ENCODE peak calls at places on chromosome 14, in five cellular contexts. T, A, K, N and R are unnamed samples.

GRCh38 chr14:60658116-60658515 is 8.8 kb upstream of the SIX1 start:
- DNase-seq in T (no peak), A (no peak), K (no peak), N (no peak), R (no peak)

GRCh38 chr14:21102472-21103164 is 1.8 kb downstream of the TMEM253 start:
- DNase-seq in T (no peak), A (no peak), K (no peak), N (no peak), R (no peak)

GRCh38 chr14:105797546-105797945 is 271.2 kb downstream of the TMEM121 start:
- DNase-seq in T (no peak), A (no peak), K (no peak), N (no peak), R (no peak)

GRCh38 chr14:54784060-54784459 is 118.6 kb downstream of the GCH1 start:
- DNase-seq in T (no peak), A (no peak), K (no peak), N (peak), R (no peak)

GRCh38 chr14:31070431-31070830 is 44.3 kb upstream of the STRN3 start:
- DNase-seq in T (peak), A (peak), K (no peak), N (no peak), R (peak)

GRCh38 chr14:64654072-64654899 is 49.9 kb upstream of the PLEKHG3 start:
- DNase-seq in T (peak), A (peak), K (no peak), N (no peak), R (peak)

GRCh38 chr14:97638864-97639263 is 841.7 kb downstream of the VRK1 start:
- DNase-seq in T (peak), A (no peak), K (no peak), N (no peak), R (no peak)

GRCh38 chr14:24427537-24428508 is 1.6 kb downstream of the CBLN3 start:
- DNase-seq in T (no peak), A (no peak), K (peak), N (no peak), R (no peak)

GRCh38 chr14:31930493-31931225 is 146.4 kb upstream of the ARHGAP5 start:
- DNase-seq in T (peak), A (peak), K (no peak), N (no peak), R (peak)

GRCh38 chr14:105305350-105305749 is 4.5 kb upstream of the BRF1 start:
- DNase-seq in T (no peak), A (no peak), K (no peak), N (no peak), R (no peak)

GRCh38 chr14:76917158-76917596 is 91.0 kb downstream of the LRRC74A start:
- DNase-seq in T (peak), A (peak), K (no peak), N (no peak), R (peak)

GRCh38 chr14:34713122-34713680 is 1.2 kb downstream of the CFL2 start:
- DNase-seq in T (no peak), A (no peak), K (no peak), N (no peak), R (no peak)

GRCh38 chr14:34711808-34712712 is 2.3 kb downstream of the CFL2 start:
- DNase-seq in T (no peak), A (peak), K (no peak), N (no peak), R (no peak)

GRCh38 chr14:34711169-34711568 is 3.2 kb downstream of the CFL2 start:
- DNase-seq in T (peak), A (peak), K (no peak), N (peak), R (peak)

GRCh38 chr14:34710006-34710405 is 4.4 kb downstream of the CFL2 start:
- DNase-seq in T (no peak), A (no peak), K (no peak), N (no peak), R (no peak)

DNA sequence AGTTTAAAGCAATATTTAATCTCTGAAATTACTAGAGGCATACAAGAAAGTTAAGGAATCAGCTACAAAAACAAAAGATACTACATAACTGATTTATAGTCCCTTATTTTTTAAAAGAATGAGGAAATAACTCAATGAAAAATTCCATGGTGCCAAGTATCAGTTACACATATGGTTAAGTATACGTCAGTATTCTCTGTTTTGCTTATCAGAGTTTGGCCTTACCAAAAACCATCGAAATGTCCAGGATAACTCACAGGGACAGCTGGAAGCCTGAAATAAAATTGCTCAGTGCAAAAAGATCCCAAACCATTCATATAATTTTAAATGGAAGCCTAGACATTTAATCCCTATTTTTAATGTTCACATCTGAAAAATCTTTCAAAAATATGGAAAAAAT is 3.6 kb downstream of the CFL2 start:
- DNase-seq in T (no peak), A (peak), K (no peak), N (no peak), R (peak)
- H3K4me3 ChIP-seq in T (no peak), A (no peak), K (no peak), N (peak), R (no peak)

GRCh38 chr14:103604620-103605019 is 24.4 kb upstream of the KLC1 start:
- DNase-seq in T (no peak), A (no peak), K (no peak), N (no peak), R (no peak)

GRCh38 chr14:103607822-103608221 is 21.2 kb upstream of the KLC1 start:
- DNase-seq in T (no peak), A (no peak), K (no peak), N (no peak), R (no peak)

GRCh38 chr14:103611215-103611614 is 17.8 kb upstream of the KLC1 start:
- DNase-seq in T (no peak), A (no peak), K (no peak), N (no peak), R (no peak)

GRCh38 chr14:103607039-103607668 is 21.9 kb upstream of the KLC1 start:
- DNase-seq in T (peak), A (peak), K (peak), N (peak), R (peak)
- TF ChIP-seq CTCF in T (no peak), A (peak), K (peak), N (peak), R (peak)

GRCh38 chr14:86527312-86527711 is 997.4 kb downstream of the FLRT2 start:
- DNase-seq in T (peak), A (no peak), K (no peak), N (no peak), R (no peak)

GRCh38 chr14:86533834-86534233 is 1003.9 kb downstream of the FLRT2 start:
- DNase-seq in T (no peak), A (no peak), K (no peak), N (no peak), R (no peak)

GRCh38 chr14:86530457-86530856 is 1000.5 kb downstream of the FLRT2 start:
- DNase-seq in T (no peak), A (no peak), K (no peak), N (no peak), R (no peak)

DNA sequence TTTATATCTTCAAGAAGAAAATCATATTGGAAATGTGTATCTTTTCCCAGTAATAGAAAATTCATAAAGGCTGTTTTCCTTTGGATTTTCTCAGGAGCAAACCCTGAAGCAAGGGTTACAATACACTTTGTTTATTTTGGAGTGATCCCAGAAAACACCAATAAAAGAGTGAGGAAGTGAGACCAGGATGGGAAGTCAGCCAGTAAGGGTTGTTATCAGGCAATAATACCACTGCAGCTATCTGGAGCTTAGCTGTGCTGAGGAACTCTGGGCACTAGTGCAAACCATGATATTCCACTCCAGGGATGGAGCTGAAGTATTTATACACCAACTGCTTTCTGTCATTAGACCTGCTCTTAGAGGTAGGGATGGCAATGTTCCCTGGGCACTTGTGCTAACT is 1002.3 kb downstream of the FLRT2 start:
- DNase-seq in T (no peak), A (no peak), K (no peak), N (no peak), R (no peak)
- H3K4me3 ChIP-seq in T (no peak), A (no peak), K (no peak), N (no peak), R (no peak)

GRCh38 chr14:23327947-23328744 is 6.9 kb downstream of the PABPN1 start:
- DNase-seq in T (peak), A (peak), K (no peak), N (peak), R (peak)
- TF ChIP-seq CTCF in T (peak), A (peak), K (peak), N (peak), R (peak)

GRCh38 chr14:95463173-95463901 is 53.1 kb downstream of the SYNE3 start:
- DNase-seq in T (no peak), A (no peak), K (no peak), N (no peak), R (no peak)
- H3K4me3 ChIP-seq in T (no peak), A (no peak), K (no peak), N (no peak), R (no peak)

DNA sequence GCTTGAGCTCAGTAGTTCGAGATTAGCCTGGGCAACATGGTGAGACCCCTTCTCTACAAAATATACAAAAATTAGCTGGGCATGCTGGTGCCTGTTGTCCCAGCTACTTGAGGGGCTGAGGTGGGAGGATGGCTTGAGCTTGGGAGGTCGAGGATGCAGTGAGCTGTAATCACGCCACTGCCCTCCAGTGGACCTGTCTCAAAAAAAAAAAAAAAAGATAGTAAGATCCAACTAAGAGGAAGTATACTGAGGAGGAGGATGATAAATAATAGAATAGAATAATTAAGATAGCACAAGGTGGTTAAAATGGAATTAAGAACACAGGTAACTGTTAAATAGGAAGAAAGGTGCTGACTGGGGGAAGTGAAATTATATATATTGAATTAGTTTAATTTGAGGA is 37.0 kb upstream of the BAZ1A start:
- DNase-seq in T (no peak), A (no peak), K (no peak), N (no peak), R (no peak)
- TF ChIP-seq CTCF in T (no peak), A (peak), K (no peak), N (no peak), R (peak)

GRCh38 chr14:69652942-69653680 is 41.7 kb downstream of the SUSD6 start:
- DNase-seq in T (no peak), A (peak), K (peak), N (peak), R (no peak)

GRCh38 chr14:69650948-69651369 is 39.6 kb downstream of the SUSD6 start:
- DNase-seq in T (peak), A (peak), K (no peak), N (no peak), R (no peak)

GRCh38 chr14:69648480-69649414 is 37.4 kb downstream of the SUSD6 start:
- DNase-seq in T (peak), A (peak), K (no peak), N (no peak), R (peak)

GRCh38 chr14:69654109-69654508 is 42.7 kb downstream of the SUSD6 start:
- DNase-seq in T (peak), A (no peak), K (no peak), N (no peak), R (no peak)

GRCh38 chr14:69651653-69652052 is 40.3 kb downstream of the SUSD6 start:
- DNase-seq in T (peak), A (no peak), K (no peak), N (no peak), R (no peak)
- H3K4me3 ChIP-seq in T (no peak), A (no peak), K (no peak), N (no peak), R (no peak)